ENCODE peak calls at places on chromosomes 4 and X, in seven cellular contexts. One of them, this sample, is unnamed.

GRCh38 chrX:45824471-45824870 is 623.8 kb upstream of the DIPK2B start:
- DNase-seq in right lobe of liver: no peak
- DNase-seq in kidney epithelial cell: peak
- DNase-seq in hypothalamus: no peak
- DNase-seq in amniotic stem cell: peak
- DNase-seq in cardiac muscle cell: no peak
- DNase-seq in psoas muscle: no peak
- DNase-seq in this sample: no peak

GRCh38 chr4:164748375-164748774 is 5.6 kb upstream of the SMIM31 start:
- DNase-seq in kidney epithelial cell: no peak
- DNase-seq in hypothalamus: no peak
- DNase-seq in amniotic stem cell: no peak
- DNase-seq in cardiac muscle cell: peak
- DNase-seq in psoas muscle: no peak
- DNase-seq in right lobe of liver: no peak
- DNase-seq in this sample: no peak

GRCh38 chrX:132958086-132958703 is at the start of gene HS6ST2:
- DNase-seq in kidney epithelial cell: no peak
- DNase-seq in cardiac muscle cell: peak
- DNase-seq in amniotic stem cell: no peak
- DNase-seq in psoas muscle: peak
- DNase-seq in right lobe of liver: no peak
- DNase-seq in hypothalamus: no peak
- DNase-seq in this sample: no peak

GRCh38 chr4:15792974-15793373 is 14.8 kb downstream of the CD38 start:
- DNase-seq in cardiac muscle cell: no peak
- DNase-seq in kidney epithelial cell: no peak
- DNase-seq in amniotic stem cell: no peak
- DNase-seq in psoas muscle: no peak
- DNase-seq in hypothalamus: no peak
- DNase-seq in right lobe of liver: no peak
- DNase-seq in this sample: no peak

GRCh38 chr4:6568148-6568547 is 6.8 kb upstream of the MAN2B2 start:
- DNase-seq in amniotic stem cell: no peak
- DNase-seq in hypothalamus: no peak
- DNase-seq in right lobe of liver: no peak
- DNase-seq in psoas muscle: no peak
- DNase-seq in cardiac muscle cell: no peak
- DNase-seq in kidney epithelial cell: no peak
- DNase-seq in this sample: no peak

GRCh38 chr4:2046031-2046961 is 12.8 kb upstream of the NAT8L start:
- DNase-seq in hypothalamus: no peak
- DNase-seq in psoas muscle: no peak
- DNase-seq in kidney epithelial cell: no peak
- DNase-seq in cardiac muscle cell: no peak
- DNase-seq in right lobe of liver: peak
- DNase-seq in amniotic stem cell: no peak
- DNase-seq in this sample: no peak

GRCh38 chrX:79367907-79368306 is 773 bp upstream of the ITM2A start:
- DNase-seq in psoas muscle: no peak
- DNase-seq in kidney epithelial cell: no peak
- DNase-seq in hypothalamus: no peak
- DNase-seq in amniotic stem cell: no peak
- DNase-seq in cardiac muscle cell: no peak
- DNase-seq in right lobe of liver: no peak
- DNase-seq in this sample: no peak

GRCh38 chrX:40012039-40012799 is 85.5 kb downstream of the BCOR start:
- DNase-seq in right lobe of liver: peak
- DNase-seq in amniotic stem cell: peak
- DNase-seq in kidney epithelial cell: no peak
- DNase-seq in hypothalamus: no peak
- DNase-seq in psoas muscle: peak
- DNase-seq in cardiac muscle cell: no peak
- DNase-seq in this sample: no peak

GRCh38 chrX:152897216-152898144 is at the start of gene ZNF185:
- DNase-seq in kidney epithelial cell: no peak
- DNase-seq in psoas muscle: no peak
- DNase-seq in hypothalamus: no peak
- DNase-seq in amniotic stem cell: no peak
- DNase-seq in right lobe of liver: no peak
- DNase-seq in cardiac muscle cell: peak
- DNase-seq in this sample: no peak

GRCh38 chr4:78776729-78777555 is 792 bp downstream of the BMP2K start:
- DNase-seq in hypothalamus: peak
- DNase-seq in amniotic stem cell: no peak
- DNase-seq in kidney epithelial cell: no peak
- DNase-seq in psoas muscle: peak
- DNase-seq in cardiac muscle cell: peak
- DNase-seq in right lobe of liver: peak
- DNase-seq in this sample: no peak

GRCh38 chr4:23909671-23910070 is 19.8 kb upstream of the PPARGC1A start:
- DNase-seq in cardiac muscle cell: no peak
- DNase-seq in psoas muscle: no peak
- DNase-seq in right lobe of liver: no peak
- DNase-seq in kidney epithelial cell: no peak
- DNase-seq in hypothalamus: no peak
- DNase-seq in amniotic stem cell: no peak
- DNase-seq in this sample: no peak

GRCh38 chr4:48970471-48970921 is 15.6 kb upstream of the CWH43 start:
- DNase-seq in right lobe of liver: no peak
- DNase-seq in kidney epithelial cell: no peak
- DNase-seq in psoas muscle: no peak
- DNase-seq in amniotic stem cell: no peak
- DNase-seq in hypothalamus: no peak
- DNase-seq in cardiac muscle cell: no peak
- DNase-seq in this sample: no peak

GRCh38 chr4:59374416-59374815 is 1825.7 kb upstream of the ADGRL3 start:
- DNase-seq in amniotic stem cell: no peak
- DNase-seq in hypothalamus: no peak
- DNase-seq in cardiac muscle cell: no peak
- DNase-seq in right lobe of liver: no peak
- DNase-seq in kidney epithelial cell: no peak
- DNase-seq in psoas muscle: no peak
- DNase-seq in this sample: no peak